ENCODE peak calls at places on chromosome X, in four cellular contexts. One of them, this sample, is unnamed.

GRCh38 chrX:49167740-49168108 is 4.0 kb upstream of the PLP2 start:
- DNase-seq in HepG2: no peak
- DNase-seq in WTC11: no peak
- DNase-seq in K562: no peak
- DNase-seq in this sample: no peak

GRCh38 chrX:72348247-72348979 is 42.7 kb upstream of the CITED1 start:
- DNase-seq in HepG2: no peak
- DNase-seq in K562: no peak
- DNase-seq in WTC11: no peak
- DNase-seq in this sample: no peak

GRCh38 chrX:48003367-48003757 is 427 bp downstream of the ZNF182 start:
- DNase-seq in K562: peak; percentile 8
- DNase-seq in HepG2: no peak
- DNase-seq in WTC11: no peak
- DNase-seq in this sample: no peak

GRCh38 chrX:31179203-31179602 is 107.4 kb upstream of the FTHL17 start:
- DNase-seq in HepG2: no peak
- DNase-seq in WTC11: no peak
- DNase-seq in K562: no peak
- DNase-seq in this sample: peak; percentile 23

GRCh38 chrX:150647331-150647730 is 45.9 kb upstream of the MTMR1 start:
- DNase-seq in HepG2: no peak
- DNase-seq in K562: no peak
- DNase-seq in WTC11: no peak
- DNase-seq in this sample: no peak

GRCh38 chrX:8783100-8784098 is 17.8 kb downstream of the FAM9A start:
- DNase-seq in K562: peak; percentile 24
- DNase-seq in HepG2: peak; percentile 6
- DNase-seq in WTC11: peak; percentile 63
- DNase-seq in this sample: no peak

GRCh38 chrX:137342969-137343368 is 223.0 kb upstream of the ZIC3 start:
- DNase-seq in K562: no peak
- DNase-seq in HepG2: no peak
- DNase-seq in WTC11: no peak
- DNase-seq in this sample: no peak

GRCh38 chrX:113399501-113400192 is 559.0 kb upstream of the AMOT start:
- DNase-seq in HepG2: peak; percentile 35
- DNase-seq in K562: no peak
- DNase-seq in WTC11: no peak
- DNase-seq in this sample: no peak

GRCh38 chrX:119177278-119177677 is 49.7 kb upstream of the KIAA1210 start:
- DNase-seq in WTC11: no peak
- DNase-seq in K562: no peak
- DNase-seq in HepG2: no peak
- DNase-seq in this sample: no peak

DNA sequence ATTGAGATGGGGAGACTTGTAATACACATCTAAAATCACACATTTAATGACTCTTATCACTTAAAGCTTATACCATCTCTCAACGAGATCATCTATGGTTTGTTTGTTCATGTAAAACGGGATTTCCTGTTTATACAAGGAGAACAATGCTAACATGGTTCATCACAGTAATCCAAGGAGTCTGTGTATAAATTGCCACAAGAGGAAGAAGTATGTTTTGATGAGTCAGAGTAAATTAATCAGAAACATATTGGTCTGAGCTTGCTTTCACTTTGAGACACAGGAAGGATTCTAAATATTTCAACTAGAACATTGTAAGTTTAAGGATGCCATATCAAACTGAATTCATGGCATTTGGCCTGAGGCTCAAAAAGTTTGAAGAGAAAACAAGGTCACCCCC is 594.1 kb downstream of the GLUD2 start:
- DNase-seq in HepG2: no peak
- DNase-seq in WTC11: no peak
- DNase-seq in K562: no peak
- DNase-seq in this sample: no peak
- TF ChIP-seq ETV6 in HepG2: no peak
- TF ChIP-seq ETV6 in WTC11: no peak
- TF ChIP-seq ETV6 in K562: no peak
- TF ChIP-seq ETV6 in this sample: no peak

GRCh38 chrX:153709726-153710674 is 14.2 kb downstream of the BCAP31 start:
- DNase-seq in HepG2: no peak
- DNase-seq in WTC11: no peak
- DNase-seq in K562: no peak
- DNase-seq in this sample: no peak

GRCh38 chrX:153707406-153707805 is 16.8 kb downstream of the BCAP31 start:
- DNase-seq in K562: no peak
- DNase-seq in WTC11: no peak
- DNase-seq in HepG2: no peak
- DNase-seq in this sample: no peak

GRCh38 chrX:153706799-153707198 is 17.4 kb downstream of the BCAP31 start:
- DNase-seq in K562: no peak
- DNase-seq in HepG2: no peak
- DNase-seq in WTC11: no peak
- DNase-seq in this sample: no peak

GRCh38 chrX:153704021-153704526 is 16.3 kb downstream of the SLC6A8 start:
- DNase-seq in HepG2: no peak
- DNase-seq in K562: no peak
- DNase-seq in WTC11: no peak
- DNase-seq in this sample: no peak

DNA sequence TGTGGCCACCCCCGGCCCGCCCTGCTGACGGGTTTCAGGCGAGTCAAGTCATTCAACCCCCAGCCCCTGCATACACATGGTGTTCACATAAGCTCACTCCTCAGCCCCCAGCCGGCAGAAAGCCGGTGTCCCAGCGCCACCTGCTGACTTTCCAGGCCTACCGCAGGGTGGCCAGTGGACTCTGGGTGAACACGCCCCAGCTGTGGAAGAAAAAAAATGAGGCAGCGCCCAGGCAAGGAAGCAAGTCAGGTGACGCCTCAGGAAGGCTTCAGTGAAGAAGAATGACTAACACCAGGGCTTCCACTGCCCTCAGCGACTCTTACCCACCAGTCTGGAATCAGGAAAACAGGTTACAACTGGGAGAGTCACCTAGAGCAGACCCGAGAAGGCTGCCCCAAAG is 15.8 kb downstream of the BCAP31 start:
- DNase-seq in K562: peak; percentile 54
- DNase-seq in WTC11: peak; percentile 73
- DNase-seq in HepG2: peak; percentile 65
- DNase-seq in this sample: no peak
- TF ChIP-seq ETV6 in K562: no peak
- TF ChIP-seq ETV6 in WTC11: no peak
- TF ChIP-seq ETV6 in HepG2: no peak
- TF ChIP-seq ETV6 in this sample: no peak

GRCh38 chrX:13470680-13470967 is 98.8 kb upstream of the EGFL6 start:
- DNase-seq in K562: no peak
- DNase-seq in HepG2: no peak
- DNase-seq in WTC11: no peak
- DNase-seq in this sample: no peak

GRCh38 chrX:13471269-13471668 is 98.1 kb upstream of the EGFL6 start:
- DNase-seq in HepG2: no peak
- DNase-seq in K562: no peak
- DNase-seq in WTC11: peak; percentile 11
- DNase-seq in this sample: no peak

GRCh38 chrX:13467243-13467642 is 102.2 kb upstream of the EGFL6 start:
- DNase-seq in HepG2: no peak
- DNase-seq in K562: no peak
- DNase-seq in WTC11: no peak
- DNase-seq in this sample: no peak

GRCh38 chrX:13468096-13468495 is 101.3 kb upstream of the EGFL6 start:
- DNase-seq in WTC11: no peak
- DNase-seq in HepG2: no peak
- DNase-seq in K562: no peak
- DNase-seq in this sample: no peak

GRCh38 chrX:13469963-13470679 is 99.3 kb upstream of the EGFL6 start:
- DNase-seq in K562: no peak
- DNase-seq in HepG2: no peak
- DNase-seq in WTC11: no peak
- DNase-seq in this sample: no peak
- TF ChIP-seq ETV6 in K562: no peak
- TF ChIP-seq ETV6 in HepG2: no peak
- TF ChIP-seq ETV6 in WTC11: no peak
- TF ChIP-seq ETV6 in this sample: no peak

DNA sequence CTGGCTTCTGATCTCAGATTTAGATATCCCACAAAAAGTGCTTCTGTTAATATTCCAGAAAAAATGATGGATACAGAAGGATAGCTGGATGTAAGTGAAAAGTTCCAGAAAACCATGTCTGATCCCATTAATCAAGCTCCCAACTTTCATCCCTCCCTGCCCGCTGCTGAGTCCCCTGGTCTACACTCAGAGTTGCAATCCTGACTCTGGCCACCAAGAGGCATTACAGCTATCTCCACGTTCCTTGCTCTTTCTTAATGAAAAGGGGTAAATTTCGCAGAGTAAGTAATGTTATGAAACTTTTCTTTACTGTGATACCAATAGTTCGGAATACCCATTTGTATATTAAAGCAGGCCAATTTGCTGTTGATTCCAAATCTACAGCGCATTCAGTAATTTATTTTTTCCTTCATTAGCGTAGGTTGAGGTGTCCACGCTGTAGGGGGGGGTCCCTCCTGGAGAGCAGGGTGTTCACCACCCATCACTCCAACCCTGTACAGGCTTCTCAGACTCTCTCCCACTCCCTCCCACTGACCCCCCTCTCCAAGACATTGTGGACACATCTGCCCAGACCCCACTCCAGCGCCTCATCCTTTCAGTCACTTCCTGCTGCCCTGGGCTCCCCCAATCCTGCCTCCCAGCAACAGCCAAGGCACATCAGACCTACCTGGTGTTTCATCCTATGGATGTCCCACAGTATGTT is 55.1 kb downstream of the RAB40A start:
- DNase-seq in WTC11: peak; percentile 21
- DNase-seq in K562: peak; percentile 25
- DNase-seq in HepG2: peak; percentile 10
- DNase-seq in this sample: no peak
- TF ChIP-seq ETV6 in WTC11: no peak
- TF ChIP-seq ETV6 in K562: no peak
- TF ChIP-seq ETV6 in HepG2: no peak
- TF ChIP-seq ETV6 in this sample: no peak